ENCODE peak calls at places on chromosomes 13 and 19, in eight cellular contexts. E is RWPE1; F is nephron progenitor cell; G is BJ; S is stimulated activated CD4-positive, alpha-beta T cell treated with anti-CD3 and anti-CD28 coated beads, Interleukin-1b, Interleukin-23, amount 100 ng/mL, for 1 hour; P is amniotic stem cell; V is activated CD8-positive, alpha-beta T cell treated with anti-CD3 and anti-CD28 coated beads, Interleukin-2, amount 10 ng/mL, durations not matched to agents 7 days and 5 days; B is KBM-7. K is an unnamed sample.

GRCh38 chr19:27736225-27736624 is 1476.7 kb downstream of the UQCRFS1 start:
- DNase-seq in E (no peak), F (no peak), G (no peak), S (no peak), P (no peak), V (no peak), B (no peak), K (no peak)

GRCh38 chr19:52234406-52234805 is 35.0 kb upstream of the ZNF766 start:
- DNase-seq in E (no peak), F (no peak), G (no peak), S (no peak), P (no peak), V (no peak), B (no peak), K (no peak)

GRCh38 chr13:71663431-71663830 is 203.6 kb downstream of the DACH1 start:
- DNase-seq in E (no peak), F (no peak), G (no peak), S (no peak), P (no peak), V (no peak), B (no peak), K (no peak)

GRCh38 chr13:53100394-53101063 is 71.9 kb downstream of the OLFM4 start:
- DNase-seq in E (no peak), F (no peak), G (no peak), S (no peak), P (no peak), V (no peak), B (no peak), K (no peak)

GRCh38 chr13:37690361-37690760 is 91.8 kb upstream of the POSTN start:
- DNase-seq in E (no peak), F (no peak), G (no peak), S (no peak), P (no peak), V (no peak), B (no peak), K (no peak)

GRCh38 chr19:33458171-33458633 is 63.4 kb downstream of the PEPD start:
- DNase-seq in E (no peak), F (no peak), G (no peak), S (no peak), P (no peak), V (no peak), B (no peak), K (no peak)

GRCh38 chr13:75704942-75705320 is 68.8 kb downstream of the LMO7 start:
- DNase-seq in E (peak; percentile 72), F (no peak), G (no peak), S (no peak), P (no peak), V (no peak), B (no peak), K (no peak)

GRCh38 chr13:36918246-36919060 is 1.6 kb downstream of the SMAD9 start:
- DNase-seq in E (no peak), F (no peak), G (no peak), S (no peak), P (no peak), V (no peak), B (peak; percentile 18), K (peak; percentile 2)

GRCh38 chr13:67515895-67516294 is 285.8 kb upstream of the PCDH9 start:
- DNase-seq in E (peak; percentile 28), F (no peak), G (no peak), S (no peak), P (no peak), V (no peak), B (peak; percentile 53), K (peak; percentile 58)

GRCh38 chr19:13343514-13343913 is 162.8 kb downstream of the CACNA1A start:
- DNase-seq in E (no peak), F (no peak), G (no peak), S (no peak), P (no peak), V (no peak), B (no peak), K (no peak)

GRCh38 chr13:33644607-33645543 is 173.1 kb upstream of the RFC3 start:
- DNase-seq in E (no peak), F (no peak), G (no peak), S (no peak), P (no peak), V (no peak), B (peak; percentile 80), K (no peak)

GRCh38 chr13:112103971-112104872 is 37.3 kb downstream of the SOX1 start:
- DNase-seq in E (no peak), F (peak; percentile 39), G (no peak), S (no peak), P (no peak), V (no peak), B (no peak), K (no peak)

GRCh38 chr13:55615080-55615479 is 1525.6 kb upstream of the PRR20A start:
- DNase-seq in E (no peak), F (no peak), G (no peak), S (no peak), P (no peak), V (no peak), B (no peak), K (no peak)

GRCh38 chr19:38841787-38842438 is 7.9 kb downstream of the HNRNPL start:
- DNase-seq in E (no peak), F (no peak), G (no peak), S (no peak), P (no peak), V (peak; percentile 53), B (no peak), K (no peak)

K was measured in HT1080.